ENCODE peak calls at places on chromosomes 16 and 17, in four cellular contexts. I, A, X and K are unnamed samples.

GRCh38 chr16:11977206-11978041 is 890 bp downstream of the SNX29 start:
- DNase-seq in A (peak; percentile 35), X (peak; percentile 64), I (peak; percentile 45), K (no peak)

GRCh38 chr16:87608400-87608985 is 6.2 kb downstream of the JPH3 start:
- DNase-seq in X (peak; percentile 89), A (peak; percentile 87), I (peak; percentile 81), K (peak; percentile 29)

GRCh38 chr16:78957328-78958100 is 643.0 kb downstream of the MAF start:
- DNase-seq in X (no peak), I (peak; percentile 66), A (peak; percentile 88), K (no peak)

GRCh38 chr16:4136229-4136813 is 20.1 kb upstream of the ADCY9 start:
- DNase-seq in A (no peak), X (no peak), I (no peak), K (no peak)

GRCh38 chr16:27080870-27081269 is 14.1 kb downstream of the C16orf82 start:
- DNase-seq in I (no peak), X (no peak), A (peak; percentile 48), K (no peak)

GRCh38 chr17:20095366-20096080 is 86.4 kb downstream of the SPECC1 start:
- DNase-seq in I (peak; percentile 76), A (peak; percentile 83), X (peak; percentile 93), K (peak; percentile 76)

GRCh38 chr17:41278176-41278955 is 2.9 kb downstream of the KRTAP9-7 start:
- DNase-seq in A (no peak), X (no peak), I (no peak), K (no peak)

GRCh38 chr17:59619313-59620063 is at the start of gene CLTC:
- DNase-seq in I (peak; percentile 94), A (peak; percentile 96), X (peak; percentile 97), K (peak; percentile 94)

GRCh38 chr16:74183601-74184365 is 112.8 kb upstream of the PSMD7 start:
- DNase-seq in X (no peak), A (no peak), I (no peak), K (no peak)

GRCh38 chr17:71441098-71441497 is 679.7 kb upstream of the SOX9 start:
- DNase-seq in I (no peak), A (no peak), X (no peak), K (no peak)

GRCh38 chr17:5123343-5124124 is 7.7 kb downstream of the USP6 start:
- DNase-seq in I (no peak), X (no peak), A (no peak), K (no peak)

GRCh38 chr17:76953926-76954325 is 85.7 kb downstream of the MGAT5B start:
- DNase-seq in X (no peak), A (no peak), I (no peak), K (no peak)

GRCh38 chr17:10031606-10032005 is 126.5 kb upstream of the RCVRN start:
- DNase-seq in A (no peak), X (no peak), I (no peak), K (no peak)

GRCh38 chr16:87984868-87985267 is 33.6 kb downstream of the BANP start:
- DNase-seq in X (no peak), I (no peak), A (no peak), K (no peak)

GRCh38 chr16:66431760-66432159 is 4.7 kb downstream of the BEAN1 start:
- DNase-seq in X (no peak), I (no peak), A (no peak), K (no peak)

GRCh38 chr16:50314665-50315064 is 48.3 kb downstream of the ADCY7 start:
- DNase-seq in I (no peak), A (no peak), X (peak; percentile 22), K (no peak)

GRCh38 chr17:62754696-62755095 is 53.4 kb downstream of the MARCHF10 start:
- DNase-seq in X (no peak), I (no peak), A (no peak), K (no peak)

GRCh38 chr17:81808778-81809555 is 5.0 kb downstream of the GCGR start:
- DNase-seq in X (no peak), I (no peak), A (no peak), K (no peak)

GRCh38 chr17:8021565-8022357 is 17.1 kb upstream of the ALOX15B start:
- DNase-seq in X (no peak), A (no peak), I (no peak), K (no peak)

GRCh38 chr17:44599298-44600175 is 42.3 kb downstream of the FZD2 start:
- DNase-seq in I (peak; percentile 90), X (peak; percentile 90), A (peak; percentile 70), K (peak; percentile 66)

GRCh38 chr16:23874613-23875294 is 39.0 kb downstream of the PRKCB start:
- DNase-seq in A (no peak), X (no peak), I (no peak), K (no peak)

GRCh38 chr17:15039366-15039765 is 225.8 kb downstream of the PMP22 start:
- DNase-seq in A (no peak), X (no peak), I (no peak), K (no peak)

GRCh38 chr16:86219655-86220445 is 290.5 kb upstream of the FOXF1 start:
- DNase-seq in A (no peak), I (no peak), X (no peak), K (no peak)

GRCh38 chr17:40340880-40341807 is 23.4 kb downstream of the GJD3 start:
- DNase-seq in X (peak; percentile 98), I (peak; percentile 90), A (peak; percentile 85), K (peak; percentile 85)

GRCh38 chr17:80252871-80253270 is 7.8 kb upstream of the RNF213 start:
- DNase-seq in A (peak; percentile 70), X (peak; percentile 69), I (peak; percentile 52), K (no peak)

GRCh38 chr17:81651692-81652091 is 4.7 kb downstream of the PDE6G start:
- DNase-seq in I (no peak), X (no peak), A (no peak), K (no peak)

GRCh38 chr17:12736526-12736925 is 52.8 kb upstream of the ARHGAP44 start:
- DNase-seq in A (no peak), I (no peak), X (no peak), K (no peak)

GRCh38 chr17:60744355-60744958 is 66.8 kb downstream of the BCAS3 start:
- DNase-seq in X (no peak), I (no peak), A (no peak), K (no peak)
- H3K27ac ChIP-seq in X (no peak overlapping the region), I (no peak overlapping the region), A (no peak overlapping the region), K (peak overlapping the region; percentile 37)

GRCh38 chr17:46952115-46952514 is 26.9 kb downstream of the RPRML start:
- DNase-seq in A (no peak), I (no peak), X (no peak), K (no peak)

GRCh38 chr17:46951681-46952080 is 27.4 kb downstream of the RPRML start:
- DNase-seq in I (no peak), A (no peak), X (no peak), K (no peak)

GRCh38 chr17:46949291-46950174 is 26.6 kb downstream of the GOSR2 start:
- DNase-seq in A (no peak), X (no peak), I (no peak), K (no peak)

GRCh38 chr17:46950615-46950996 is 27.6 kb downstream of the GOSR2 start:
- DNase-seq in X (no peak), A (no peak), I (no peak), K (no peak)

DNA sequence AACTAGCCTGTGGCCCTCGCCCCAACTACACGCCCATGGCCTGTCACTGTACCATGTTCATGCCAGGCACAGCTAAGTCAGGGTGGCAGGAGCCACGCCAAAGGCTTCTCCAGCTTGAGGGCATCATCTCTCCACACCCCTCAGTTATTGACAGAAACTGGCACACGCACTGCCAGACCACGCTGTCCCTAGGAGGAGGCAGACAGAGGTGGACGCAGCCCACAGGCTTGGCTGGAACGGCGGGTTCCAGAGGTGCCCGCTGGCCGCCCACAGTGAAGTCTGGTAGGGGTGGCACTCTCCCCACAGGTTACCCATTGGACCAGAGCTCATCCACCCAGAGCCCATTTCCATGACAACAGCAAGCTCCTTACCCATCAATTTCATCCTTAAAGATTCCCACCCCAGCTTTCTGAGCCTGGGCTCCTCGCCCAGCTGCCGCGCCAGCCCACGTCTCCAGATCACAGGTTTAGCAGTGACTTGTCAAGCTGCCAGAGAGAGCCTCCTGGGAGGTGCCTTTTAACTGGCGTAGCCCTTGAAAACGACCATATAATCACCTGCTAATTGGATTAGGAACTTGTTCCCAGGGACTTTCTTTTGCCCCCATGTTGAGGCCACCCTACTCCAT is 27.9 kb downstream of the RPRML start:
- DNase-seq in X (peak; percentile 82), A (peak; percentile 41), I (no peak), K (no peak)
- H3K27ac ChIP-seq in X (no peak overlapping the region), A (no peak overlapping the region), I (no peak overlapping the region), K (no peak overlapping the region)

DNA sequence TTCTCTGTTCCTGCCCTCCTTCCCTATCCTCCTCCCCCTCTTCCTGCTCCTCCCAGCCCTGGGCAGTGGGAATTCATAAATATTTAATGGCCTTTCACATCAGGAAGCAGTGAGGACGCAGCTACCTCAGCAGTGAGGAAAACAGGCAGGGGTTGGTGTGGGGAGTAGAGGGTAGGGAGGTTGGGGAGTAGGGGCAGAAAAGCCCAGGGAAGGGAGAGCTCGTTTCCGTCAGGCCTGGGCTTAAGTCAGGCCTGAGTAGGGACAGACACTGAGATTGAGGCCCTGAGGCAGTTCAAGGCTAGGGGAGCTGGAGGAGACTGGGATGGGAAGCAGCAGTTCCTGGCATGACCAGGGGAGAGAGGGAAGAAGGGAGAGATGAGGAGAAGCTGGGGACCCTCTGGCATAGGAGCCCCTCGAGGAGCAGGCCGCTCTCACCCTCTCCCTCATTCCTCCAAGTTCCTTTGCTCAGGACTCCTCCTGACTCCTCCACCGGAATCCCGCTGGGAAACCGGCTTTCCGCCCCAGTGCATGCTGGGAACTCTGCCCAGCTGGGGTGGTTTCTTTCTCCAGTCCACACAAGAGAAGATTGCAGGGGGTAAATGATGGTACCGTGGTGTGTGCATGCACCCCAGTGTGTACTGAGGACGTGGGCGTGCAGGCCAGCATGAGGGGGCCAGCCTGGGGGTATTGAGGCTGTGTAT is 6.2 kb downstream of the SAMD14 start:
- DNase-seq in I (no peak), A (peak; percentile 33), X (peak; percentile 69), K (no peak)
- H3K27ac ChIP-seq in I (peak overlapping the region; percentile 82), A (peak overlapping the region; percentile 64), X (no peak overlapping the region), K (no peak overlapping the region)

GRCh38 chr17:29682054-29682453 is 59.3 kb upstream of the CORO6 start:
- DNase-seq in I (no peak), A (no peak), X (no peak), K (no peak)

GRCh38 chr17:29687601-29688000 is 64.9 kb upstream of the CORO6 start:
- DNase-seq in A (no peak), I (no peak), X (no peak), K (no peak)

GRCh38 chr17:29686998-29687397 is 64.3 kb upstream of the CORO6 start:
- DNase-seq in X (no peak), I (no peak), A (no peak), K (no peak)

GRCh38 chr17:29682987-29683386 is 60.3 kb upstream of the CORO6 start:
- DNase-seq in A (peak; percentile 72), X (no peak), I (no peak), K (no peak)

GRCh38 chr17:29683481-29683880 is 60.8 kb upstream of the CORO6 start:
- DNase-seq in I (no peak), X (no peak), A (peak; percentile 31), K (no peak)
- H3K27ac ChIP-seq in I (no peak overlapping the region), X (peak overlapping the region; percentile 68), A (peak overlapping the region; percentile 89), K (peak overlapping the region; percentile 74)

GRCh38 chr17:75327757-75328156 is 38.5 kb upstream of the SLC25A19 start:
- DNase-seq in I (no peak), X (no peak), A (no peak), K (no peak)

GRCh38 chr17:75326587-75326955 is 37.3 kb upstream of the SLC25A19 start:
- DNase-seq in X (no peak), I (no peak), A (no peak), K (no peak)

GRCh38 chr17:75325827-75326586 is 36.8 kb upstream of the SLC25A19 start:
- DNase-seq in I (no peak), A (no peak), X (no peak), K (no peak)

GRCh38 chr17:75323043-75323591 is 33.9 kb upstream of the SLC25A19 start:
- DNase-seq in I (peak; percentile 86), A (peak; percentile 93), X (peak; percentile 94), K (peak; percentile 89)

GRCh38 chr17:75325348-75325747 is 36.1 kb upstream of the SLC25A19 start:
- DNase-seq in A (no peak), X (no peak), I (no peak), K (no peak)
- H3K27ac ChIP-seq in A (peak overlapping the region; percentile 41), X (peak overlapping the region; percentile 49), I (no peak overlapping the region), K (peak overlapping the region; percentile 48)